ENCODE peak calls at places on chromosomes 2 and 18, in six cellular contexts. C is SK-N-SH, X is GM23338, Q is PC-3, U is hepatocyte, B is OCI-LY7. H is an unnamed sample.

GRCh38 chr2:126889501-126890135 is 9.1 kb upstream of the TEX51 start:
- DNase-seq in Q (no peak), U (no peak), B (no peak), C (no peak), X (no peak), H (no peak)

GRCh38 chr2:239309398-239310245 is 91.2 kb downstream of the HDAC4 start:
- DNase-seq in C (peak; percentile 76), X (no peak), B (no peak), U (no peak), Q (no peak), H (no peak)

GRCh38 chr2:118443596-118443995 is 355.3 kb downstream of the INSIG2 start:
- DNase-seq in X (no peak), B (no peak), C (no peak), Q (peak; percentile 77), U (no peak), H (peak; percentile 64)

GRCh38 chr2:20450201-20451108 is 3.6 kb downstream of the RHOB start:
- DNase-seq in C (peak; percentile 71), Q (no peak), B (no peak), X (peak; percentile 55), U (peak; percentile 83), H (peak; percentile 94)

GRCh38 chr2:67289921-67290371 is 107.2 kb upstream of the ETAA1 start:
- DNase-seq in B (no peak), Q (peak; percentile 89), U (no peak), X (no peak), C (no peak), H (peak; percentile 90)

GRCh38 chr2:166257859-166258258 is 117.9 kb downstream of the SCN9A start:
- DNase-seq in X (no peak), C (no peak), U (no peak), B (no peak), Q (no peak), H (no peak)

GRCh38 chr2:157404363-157404762 is 39.5 kb downstream of the CYTIP start:
- DNase-seq in X (no peak), C (no peak), B (peak; percentile 93), Q (peak; percentile 46), U (no peak), H (peak; percentile 3)

GRCh38 chr18:2070636-2071035 is 500.7 kb downstream of the METTL4 start:
- DNase-seq in X (no peak), C (no peak), U (no peak), B (no peak), Q (no peak), H (no peak)

GRCh38 chr2:58428553-58429284 is 187.6 kb upstream of the FANCL start:
- DNase-seq in X (peak; percentile 86), Q (no peak), B (no peak), U (peak; percentile 63), C (peak; percentile 91), H (peak; percentile 22)

GRCh38 chr2:31108887-31109286 is 29.4 kb downstream of the GALNT14 start:
- DNase-seq in U (no peak), X (no peak), C (no peak), B (no peak), Q (no peak), H (no peak)

GRCh38 chr2:195575879-195576391 is 81.1 kb upstream of the SLC39A10 start:
- DNase-seq in U (peak; percentile 55), C (peak; percentile 25), X (peak; percentile 37), B (peak; percentile 80), Q (peak; percentile 94), H (peak; percentile 89)

GRCh38 chr2:118670868-118671267 is 176.6 kb downstream of the EN1 start:
- DNase-seq in U (peak; percentile 24), C (no peak), Q (no peak), B (no peak), X (no peak), H (peak; percentile 73)

GRCh38 chr2:164498841-164499240 is 122.4 kb downstream of the GRB14 start:
- DNase-seq in C (no peak), U (peak; percentile 36), B (no peak), Q (no peak), X (no peak), H (no peak)

GRCh38 chr2:37919631-37920032 is 5.5 kb upstream of the RMDN2 start:
- DNase-seq in U (peak; percentile 22), C (peak; percentile 49), Q (no peak), X (no peak), B (no peak), H (no peak)

GRCh38 chr2:65071499-65072180 is 15.4 kb downstream of the CEP68 start:
- DNase-seq in X (peak; percentile 49), B (peak; percentile 47), Q (peak; percentile 75), C (peak; percentile 48), U (peak; percentile 34), H (peak; percentile 46)

GRCh38 chr2:27323592-27324285 is 842 bp upstream of the MPV17 start:
- DNase-seq in B (no peak), X (peak; percentile 37), U (no peak), C (no peak), Q (peak; percentile 6), H (peak; percentile 26)
- TF ChIP-seq EZH2phosphoT487 in B (no peak), X (no peak), U (no peak), C (no peak), Q (no peak), H (no peak)

GRCh38 chr18:79540161-79540913 is 139.3 kb upstream of the CTDP1 start:
- DNase-seq in C (no peak), U (no peak), X (no peak), B (no peak), Q (peak; percentile 16), H (peak; percentile 20)
- H3K79me2 ChIP-seq in C (no peaks in the 10 kb centered on the region), U (no peaks in the 10 kb centered on the region), X (no peaks in the 10 kb centered on the region), B (no peaks in the 10 kb centered on the region), Q (no peaks in the 10 kb centered on the region), H (no peaks in the 10 kb centered on the region)

GRCh38 chr18:73563345-73563744 is 584.3 kb downstream of the FBXO15 start:
- DNase-seq in U (no peak), X (no peak), C (no peak), Q (peak; percentile 68), B (no peak), H (peak; percentile 79)

DNA sequence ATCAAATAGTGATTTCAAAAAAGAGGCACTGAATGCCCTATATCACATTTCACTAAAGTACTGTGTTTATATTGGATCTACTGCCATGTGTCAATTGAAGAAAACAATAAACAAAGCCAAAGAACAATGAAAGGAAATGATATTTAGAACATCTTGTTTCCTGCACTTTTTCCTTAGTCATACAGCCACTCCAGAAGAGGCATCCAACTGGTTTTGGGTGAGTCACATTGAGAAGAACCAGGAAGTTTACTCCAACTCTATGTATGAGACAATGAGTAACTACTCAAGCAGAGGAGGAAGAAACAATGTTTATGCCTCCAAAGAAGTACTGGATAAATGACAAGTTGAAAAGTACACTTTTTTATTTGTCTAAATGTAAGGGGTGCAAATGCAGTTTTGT is 583.6 kb downstream of the FBXO15 start:
- DNase-seq in C (no peak), X (no peak), U (peak; percentile 10), B (no peak), Q (peak; percentile 95), H (peak; percentile 90)
- TF ChIP-seq EZH2phosphoT487 in C (no peak), X (no peak), U (no peak), B (no peak), Q (no peak), H (no peak)

DNA sequence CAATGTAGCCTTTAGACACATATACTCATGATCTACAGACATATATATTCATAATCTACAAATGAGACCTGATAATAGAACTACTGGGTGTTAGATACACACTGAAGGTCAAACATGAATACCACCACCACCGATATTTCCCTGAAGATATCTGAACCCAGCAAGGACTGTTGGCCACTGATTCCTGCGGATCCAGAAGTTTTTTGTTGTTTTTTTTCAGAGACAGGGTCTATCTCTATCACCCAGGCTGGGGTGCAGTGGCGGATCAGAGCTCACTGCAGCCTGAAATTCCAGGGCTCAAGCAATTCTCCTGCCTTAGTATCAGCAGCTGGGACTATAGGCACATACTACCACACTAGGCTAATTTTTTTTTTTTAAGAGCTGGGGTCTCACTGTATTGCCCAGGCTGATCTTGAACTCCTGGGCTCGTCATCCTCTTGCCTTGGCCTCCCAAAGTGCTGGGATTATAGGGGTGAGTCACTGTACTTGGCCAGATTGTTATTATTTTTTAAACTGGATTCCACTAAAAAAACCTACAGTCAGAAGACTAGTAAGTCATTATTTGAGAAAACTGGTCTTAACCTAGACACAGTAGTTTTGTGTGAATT is 1.8 kb downstream of the METTL5 start:
- DNase-seq in C (no peak), X (no peak), B (no peak), U (no peak), Q (no peak), H (no peak)
- H3K79me2 ChIP-seq in C (peaks cover 69% of the 10 kb centered on the region), X (peaks cover 29% of the 10 kb centered on the region), B (peaks cover 40% of the 10 kb centered on the region), U (peaks cover 35% of the 10 kb centered on the region), Q (peaks cover 46% of the 10 kb centered on the region), H (peaks cover 59% of the 10 kb centered on the region)

DNA sequence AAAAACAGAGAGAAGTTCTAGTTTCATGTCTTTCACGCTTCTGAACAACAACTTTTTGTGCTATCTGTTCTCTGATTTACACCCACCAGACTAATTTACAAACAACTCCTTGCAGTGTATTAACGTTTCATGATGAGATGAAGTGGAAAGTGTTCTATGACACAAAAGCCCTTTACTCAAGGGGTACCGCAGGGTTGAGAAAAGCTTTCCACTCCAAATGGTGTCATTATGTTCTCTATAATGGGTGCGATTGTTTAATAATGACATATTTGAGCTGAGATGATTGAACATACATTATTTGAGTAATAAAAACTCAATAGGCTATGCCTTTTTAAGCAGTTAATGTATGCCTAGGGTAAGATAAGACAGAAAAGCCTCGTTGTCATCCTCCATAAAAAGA is 76.3 kb downstream of the ACTR3 start:
- DNase-seq in C (no peak), U (no peak), B (no peak), X (no peak), Q (no peak), H (no peak)
- TF ChIP-seq EZH2phosphoT487 in C (no peak), U (no peak), B (no peak), X (no peak), Q (no peak), H (no peak)

GRCh38 chr2:190685348-190685747 is 36.5 kb downstream of the NAB1 start:
- DNase-seq in C (no peak), Q (no peak), U (no peak), X (peak; percentile 47), B (no peak), H (no peak)
- H3K79me2 ChIP-seq in C (no peaks in the 10 kb centered on the region), Q (no peaks in the 10 kb centered on the region), U (no peaks in the 10 kb centered on the region), X (no peaks in the 10 kb centered on the region), B (no peaks in the 10 kb centered on the region), H (peaks cover 8% of the 10 kb centered on the region)

GRCh38 chr2:221400411-221400810 is 171.7 kb downstream of the EPHA4 start:
- DNase-seq in U (no peak), Q (no peak), B (no peak), X (no peak), C (no peak), H (peak; percentile 10)

GRCh38 chr2:221397179-221397578 is 174.9 kb downstream of the EPHA4 start:
- DNase-seq in U (no peak), B (no peak), Q (peak; percentile 82), X (no peak), C (no peak), H (peak; percentile 12)

GRCh38 chr2:221405521-221405920 is 166.6 kb downstream of the EPHA4 start:
- DNase-seq in U (no peak), Q (no peak), X (no peak), B (no peak), C (no peak), H (no peak)

GRCh38 chr2:221399183-221399582 is 172.9 kb downstream of the EPHA4 start:
- DNase-seq in C (no peak), X (peak; percentile 45), U (no peak), B (no peak), Q (no peak), H (no peak)

GRCh38 chr2:221402072-221402471 is 170.0 kb downstream of the EPHA4 start:
- DNase-seq in U (peak; percentile 19), X (no peak), C (no peak), B (no peak), Q (no peak), H (peak; percentile 64)
- TF ChIP-seq EZH2phosphoT487 in U (no peak), X (no peak), C (no peak), B (no peak), Q (no peak), H (no peak)

GRCh38 chr2:215434447-215435260 is 1.2 kb downstream of the FN1 start:
- DNase-seq in B (no peak), Q (peak; percentile 28), X (peak; percentile 22), C (no peak), U (no peak), H (peak; percentile 58)
- H3K79me2 ChIP-seq in B (no peaks in the 10 kb centered on the region), Q (peaks cover 13% of the 10 kb centered on the region), X (peaks cover 7% of the 10 kb centered on the region), C (peaks cover 62% of the 10 kb centered on the region), U (peaks cover 39% of the 10 kb centered on the region), H (peaks cover 91% of the 10 kb centered on the region)

H was measured in GM23248.